ENCODE peak calls at places on chromosomes 1 and 21, in six cellular contexts. E is OCI-LY7, O is GM23338, R is HCT116, P is MM.1S, H is neural progenitor cell. G is an unnamed sample.

GRCh38 chr1:62337785-62338631 is 18.8 kb upstream of the KANK4 start:
- DNase-seq in E (no peak), O (peak), R (no peak), P (no peak), H (peak), G (no peak)

GRCh38 chr1:48817505-48818114 is 40.9 kb upstream of the BEND5 start:
- DNase-seq in E (peak), O (peak), R (peak), P (peak), H (peak), G (peak)

GRCh38 chr21:34606051-34606450 is 8.9 kb downstream of the RCAN1 start:
- DNase-seq in E (no peak), O (no peak), R (no peak), P (no peak), H (no peak), G (no peak)

GRCh38 chr21:17789660-17790059 is 29.5 kb downstream of the C21orf91 start:
- DNase-seq in E (no peak), O (no peak), R (no peak), P (peak), H (no peak), G (no peak)

GRCh38 chr21:45534591-45535331 is 7.5 kb downstream of the SLC19A1 start:
- DNase-seq in E (no peak), O (no peak), R (no peak), P (no peak), H (no peak), G (peak)

GRCh38 chr1:200129480-200129879 is 102.0 kb downstream of the NR5A2 start:
- DNase-seq in E (no peak), O (peak), R (no peak), P (peak), H (no peak), G (no peak)

GRCh38 chr1:93150729-93151128 is 29.5 kb downstream of the TMED5 start:
- DNase-seq in E (no peak), O (no peak), R (no peak), P (no peak), H (no peak), G (no peak)

GRCh38 chr1:39262802-39263201 is 58.3 kb downstream of the MACF1 start:
- DNase-seq in E (no peak), O (no peak), R (no peak), P (no peak), H (no peak), G (no peak)

GRCh38 chr1:67685558-67686271 is 714 bp downstream of the GADD45A start:
- DNase-seq in E (peak), O (peak), R (no peak), P (peak), H (peak), G (peak)

GRCh38 chr1:54940027-54940426 is 40.4 kb upstream of the TMEM61 start:
- DNase-seq in E (no peak), O (peak), R (no peak), P (no peak), H (no peak), G (no peak)

GRCh38 chr1:82604524-82604923 is 803.8 kb downstream of the ADGRL2 start:
- DNase-seq in E (no peak), O (peak), R (no peak), P (no peak), H (peak), G (peak)

GRCh38 chr1:207205613-207206009 is 101.6 kb downstream of the C4BPA start:
- DNase-seq in E (no peak), O (no peak), R (no peak), P (no peak), H (no peak), G (no peak)

GRCh38 chr1:247332215-247332900 is 691 bp upstream of the ZNF496 start:
- DNase-seq in E (peak), O (peak), R (no peak), P (no peak), H (peak), G (peak)

GRCh38 chr1:198575715-198576641 is 35.5 kb upstream of the ATP6V1G3 start:
- DNase-seq in E (no peak), O (no peak), R (no peak), P (no peak), H (no peak), G (no peak)

DNA sequence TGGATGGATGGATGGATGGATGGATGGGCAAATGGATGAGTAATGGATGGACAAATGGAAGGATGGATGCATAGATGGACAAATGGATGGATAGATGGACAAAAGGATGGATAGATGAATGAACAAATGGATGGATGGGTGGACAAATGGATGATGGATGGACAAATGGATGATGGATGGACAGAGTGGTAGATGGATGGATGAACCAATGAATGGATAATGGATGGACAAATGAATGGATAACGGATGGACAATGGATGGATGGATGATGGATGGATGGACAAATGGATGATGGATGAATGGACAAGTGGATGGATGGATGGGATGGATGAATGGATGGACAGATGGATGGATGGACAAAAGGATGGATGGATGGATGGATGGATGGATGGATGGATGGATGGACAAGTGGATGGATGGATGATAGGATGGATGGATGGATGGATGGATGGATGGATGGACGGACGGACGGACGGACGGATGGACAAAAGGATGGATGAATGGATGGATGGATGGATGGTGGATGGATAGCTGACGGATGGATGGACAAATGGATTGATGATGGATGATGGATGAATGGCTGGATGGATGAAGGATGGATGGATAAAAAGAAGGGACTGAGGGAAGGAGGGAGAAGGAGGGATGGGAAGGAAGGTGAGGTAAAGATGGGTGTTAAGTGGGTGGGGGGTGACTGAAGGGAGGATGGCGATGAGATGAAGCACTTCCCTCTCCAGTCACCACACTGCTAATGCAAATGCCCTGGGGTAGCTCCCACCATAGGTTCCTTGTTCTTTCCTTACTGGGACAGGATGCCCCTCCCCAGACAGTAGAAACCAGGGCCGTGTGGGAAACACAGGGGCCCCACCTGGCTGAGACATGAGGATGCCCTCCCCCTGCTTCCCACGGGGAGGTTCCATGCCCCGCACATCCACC is 29.8 kb downstream of the CHD5 start:
- DNase-seq in E (no peak), O (no peak), R (no peak), P (no peak), H (no peak), G (no peak)
- TF ChIP-seq CTCF in E (no peak), O (no peak), R (no peak), P (no peak), H (no peak), G (no peak)

GRCh38 chr21:43273708-43274021 is 104.9 kb downstream of the CRYAA start:
- DNase-seq in E (no peak), O (no peak), R (no peak), P (peak), H (no peak), G (peak)

GRCh38 chr21:43274022-43274945 is 105.5 kb downstream of the CRYAA start:
- DNase-seq in E (no peak), O (no peak), R (no peak), P (no peak), H (no peak), G (peak)

GRCh38 chr21:43273016-43273707 is 104.4 kb downstream of the CRYAA start:
- DNase-seq in E (no peak), O (no peak), R (no peak), P (no peak), H (no peak), G (no peak)

GRCh38 chr21:43271452-43272020 is 102.7 kb downstream of the CRYAA start:
- DNase-seq in E (no peak), O (no peak), R (no peak), P (no peak), H (no peak), G (no peak)

DNA sequence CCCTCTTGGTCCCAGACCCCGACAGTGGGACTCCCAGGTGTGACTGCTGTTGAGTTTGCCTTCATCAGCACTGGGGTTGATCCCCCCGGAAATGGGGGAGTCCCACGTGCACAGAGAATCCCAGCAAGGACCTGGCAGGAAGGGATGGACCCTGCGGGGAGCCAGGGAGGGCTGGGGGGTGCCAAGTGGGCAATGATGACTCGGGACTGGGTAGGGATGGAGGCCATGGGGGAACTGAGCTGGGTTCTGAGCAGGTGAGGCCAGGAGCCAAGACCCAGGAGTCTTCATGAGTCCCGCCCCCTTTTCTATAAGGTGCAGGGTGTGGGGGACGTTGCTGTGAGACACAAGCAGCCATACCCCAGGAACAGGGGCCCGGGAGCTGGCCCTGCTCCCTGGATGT is 103.8 kb downstream of the CRYAA start:
- DNase-seq in E (no peak), O (no peak), R (no peak), P (no peak), H (no peak), G (no peak)
- TF ChIP-seq EZH2phosphoT487 in E (no peak), O (no peak), R (no peak), P (no peak), H (no peak), G (no peak)

GRCh38 chr1:16246961-16247360 is 10.0 kb upstream of the CPLANE2 start:
- DNase-seq in E (no peak), O (no peak), R (no peak), P (no peak), H (no peak), G (no peak)
- H3K27ac ChIP-seq in E (no peak), O (no peak), R (no peak), P (no peak), H (no peak), G (peak)

GRCh38 chr1:85707990-85708825 is at the start of gene ZNHIT6:
- DNase-seq in E (peak), O (peak), R (peak), P (peak), H (peak), G (peak)

GRCh38 chr1:85707267-85707989 is 805 bp downstream of the ZNHIT6 start:
- DNase-seq in E (peak), O (no peak), R (no peak), P (no peak), H (no peak), G (no peak)

GRCh38 chr1:85705940-85706339 is 2.3 kb downstream of the ZNHIT6 start:
- DNase-seq in E (no peak), O (no peak), R (no peak), P (no peak), H (no peak), G (no peak)

GRCh38 chr1:85708826-85709222 is 591 bp upstream of the ZNHIT6 start:
- DNase-seq in E (no peak), O (peak), R (no peak), P (no peak), H (no peak), G (peak)
- TF ChIP-seq CTCF in E (no peak), O (no peak), R (no peak), P (no peak), H (no peak), G (no peak)

GRCh38 chr1:223847781-223848345 is 2.1 kb upstream of the TP53BP2 start:
- DNase-seq in E (no peak), O (no peak), R (no peak), P (no peak), H (no peak), G (no peak)

GRCh38 chr1:223844962-223845809 is 561 bp downstream of the TP53BP2 start:
- DNase-seq in E (peak), O (peak), R (no peak), P (peak), H (peak), G (peak)

GRCh38 chr1:223848536-223848935 is 2.8 kb upstream of the TP53BP2 start:
- DNase-seq in E (no peak), O (no peak), R (no peak), P (no peak), H (no peak), G (no peak)

GRCh38 chr1:223845810-223846667 is at the start of gene TP53BP2:
- DNase-seq in E (peak), O (peak), R (peak), P (peak), H (peak), G (peak)

DNA sequence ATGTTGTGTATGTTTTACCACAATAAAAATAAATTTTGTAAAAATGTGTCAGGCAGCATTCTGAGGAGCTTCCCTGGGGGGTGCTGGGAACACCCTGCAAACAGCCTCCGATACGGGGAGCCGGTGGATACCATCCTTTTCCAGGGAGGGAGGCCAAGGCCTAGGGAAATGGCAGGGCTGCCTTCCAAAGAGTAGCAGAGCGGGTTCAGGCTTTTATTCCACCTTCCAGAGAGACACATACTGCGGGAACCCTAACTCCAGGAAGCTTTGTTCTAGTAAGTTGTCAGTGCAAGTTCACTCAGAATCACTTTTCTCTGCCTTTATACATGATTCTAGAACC is 891 bp upstream of the TP53BP2 start:
- DNase-seq in E (no peak), O (peak), R (no peak), P (peak), H (peak), G (peak)
- TF ChIP-seq EZH2phosphoT487 in E (no peak), O (no peak), R (no peak), P (no peak), H (no peak), G (no peak)

G was measured in hepatocyte.